ENCODE peak calls at places on chromosome 15, in five cellular contexts. Q is keratinocyte, I is B cell, E is type B pancreatic cell, Z is kidney. G is an unnamed sample.

GRCh38 chr15:92069308-92070244 is 216.1 kb downstream of the SLCO3A1 start:
- DNase-seq in Q (peak), I (no peak), E (no peak), Z (peak), G (no peak)

GRCh38 chr15:96123630-96124187 is 206.8 kb upstream of the NR2F2 start:
- DNase-seq in Q (no peak), I (no peak), E (no peak), Z (no peak), G (no peak)

GRCh38 chr15:52436971-52437370 is 91.7 kb downstream of the MYO5A start:
- DNase-seq in Q (no peak), I (no peak), E (no peak), Z (no peak), G (no peak)

GRCh38 chr15:38134252-38134651 is 118.4 kb upstream of the SPRED1 start:
- DNase-seq in Q (no peak), I (no peak), E (no peak), Z (no peak), G (no peak)

GRCh38 chr15:39565851-39566250 is 15.0 kb upstream of the THBS1 start:
- DNase-seq in Q (no peak), I (no peak), E (no peak), Z (no peak), G (no peak)

GRCh38 chr15:57153140-57153539 is 223.2 kb upstream of the CGNL1 start:
- DNase-seq in Q (no peak), I (no peak), E (no peak), Z (no peak), G (no peak)

GRCh38 chr15:61880079-61880478 is 180.2 kb downstream of the VPS13C start:
- DNase-seq in Q (no peak), I (no peak), E (no peak), Z (no peak), G (no peak)

GRCh38 chr15:41558400-41559238 is at the start of gene TYRO3:
- DNase-seq in Q (no peak), I (peak), E (peak), Z (peak), G (no peak)

GRCh38 chr15:88788816-88789215 is 14.4 kb upstream of the ACAN start:
- DNase-seq in Q (no peak), I (no peak), E (no peak), Z (no peak), G (no peak)

GRCh38 chr15:91264651-91265351 is 164.7 kb downstream of the SV2B start:
- DNase-seq in Q (no peak), I (no peak), E (no peak), Z (no peak), G (no peak)

GRCh38 chr15:70788114-70789049 is 25.0 kb upstream of the UACA start:
- DNase-seq in Q (no peak), I (no peak), E (no peak), Z (no peak), G (no peak)

GRCh38 chr15:60555814-60556213 is 76.9 kb upstream of the ICE2 start:
- DNase-seq in Q (no peak), I (no peak), E (no peak), Z (no peak), G (no peak)

GRCh38 chr15:40930430-40931299 is 1.5 kb downstream of the DLL4 start:
- DNase-seq in Q (no peak), I (peak), E (peak), Z (peak), G (no peak)

DNA sequence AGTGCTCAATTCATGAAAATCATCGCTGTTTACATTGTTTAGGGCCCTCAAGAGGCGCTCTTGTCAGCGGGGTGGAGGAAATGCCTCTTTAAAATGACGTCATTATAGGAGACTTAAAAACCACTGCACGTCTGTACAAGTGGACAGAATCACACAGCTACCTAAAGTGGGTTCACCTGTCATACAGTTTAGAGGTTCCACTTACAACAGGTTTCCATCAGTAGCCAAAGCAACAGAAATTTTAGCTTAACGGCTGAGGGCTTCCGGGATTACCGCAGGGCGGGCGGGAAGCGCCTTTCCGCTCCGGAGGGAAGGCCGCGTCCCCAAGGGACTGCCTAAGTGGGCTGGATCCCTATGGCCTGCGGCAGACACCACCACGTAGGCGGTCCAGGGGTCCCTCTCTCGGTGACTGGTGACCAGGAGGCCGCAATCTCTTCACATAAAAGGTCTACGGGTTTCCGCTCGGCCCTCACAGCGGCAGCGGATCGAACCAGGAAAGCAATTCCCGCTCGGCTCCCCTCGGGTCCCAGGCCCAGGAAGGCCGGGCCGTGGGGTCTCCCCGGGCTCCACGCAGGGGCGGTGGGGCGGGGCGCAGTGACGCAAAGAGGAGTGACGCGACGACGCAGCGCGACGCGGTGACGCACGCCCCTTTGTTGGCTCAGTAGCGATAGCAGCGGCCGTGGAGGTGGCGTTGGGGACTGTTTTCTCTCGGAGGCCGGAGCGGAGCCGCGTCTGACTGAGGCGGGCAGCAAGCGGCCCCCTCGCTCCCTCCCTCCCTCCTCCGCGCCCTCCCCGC is at the start of gene ARIH1:
- DNase-seq in Q (peak), I (peak), E (peak), Z (peak), G (peak)
- TF ChIP-seq CTCF in Q (peak), I (peak), E (peak), Z (peak), G (peak)

DNA sequence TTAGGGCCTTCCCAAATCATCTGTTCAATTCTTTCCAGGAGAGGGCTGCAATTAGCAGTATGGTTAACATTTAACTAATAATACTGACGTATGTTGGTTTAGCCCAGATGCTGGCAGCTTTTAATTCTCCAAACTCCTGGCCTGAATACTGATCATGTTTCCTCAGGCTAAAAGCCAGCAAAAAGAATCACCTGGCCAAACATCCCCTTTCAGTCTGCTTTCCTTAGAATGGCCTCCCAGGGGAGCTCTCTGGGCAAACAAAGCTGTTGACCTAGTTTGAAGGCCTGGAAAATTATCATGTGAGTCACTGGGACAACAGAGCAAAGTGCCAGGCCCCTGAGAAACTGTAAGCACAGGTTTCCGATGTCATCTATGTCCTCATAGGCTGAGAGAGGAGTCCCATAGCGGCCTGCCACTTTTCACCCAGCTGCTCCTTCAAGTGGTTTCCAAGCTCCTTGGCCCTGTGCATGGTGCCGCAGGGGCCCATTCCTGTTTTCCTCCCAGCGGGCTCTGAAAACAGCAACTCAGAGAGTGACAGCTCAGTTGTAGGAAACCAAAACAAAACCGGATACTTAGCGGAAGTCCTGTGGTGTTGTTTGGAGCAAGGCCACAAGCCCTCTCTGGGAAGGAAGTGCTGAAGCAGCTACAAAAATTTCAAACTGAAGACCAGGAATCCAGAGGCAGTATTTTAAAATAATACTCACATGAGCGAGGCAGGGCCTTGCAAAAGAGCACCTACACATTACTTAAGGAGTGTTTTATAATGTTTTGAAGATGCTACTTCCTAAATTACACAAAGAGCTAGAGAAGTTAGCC is 36.5 kb upstream of the RAB11A start:
- DNase-seq in Q (no peak), I (no peak), E (peak), Z (peak), G (peak)
- TF ChIP-seq CTCF in Q (no peak), I (no peak), E (no peak), Z (peak), G (peak)

GRCh38 chr15:43370975-43371974 is at the start of the genes TUBGCP4 and ZSCAN29:
- DNase-seq in Q (peak), I (peak), E (peak), Z (peak), G (no peak)
- TF ChIP-seq CTCF in Q (peak), I (peak), E (peak), Z (peak), G (peak)

GRCh38 chr15:73994419-73994883 is at the start of gene PML:
- DNase-seq in Q (peak), I (peak), E (peak), Z (peak), G (peak)

GRCh38 chr15:73994912-73995622 is 551 bp downstream of the PML start:
- DNase-seq in Q (no peak), I (no peak), E (no peak), Z (peak), G (no peak)

GRCh38 chr15:73996267-73996666 is 1.8 kb downstream of the PML start:
- DNase-seq in Q (no peak), I (no peak), E (no peak), Z (no peak), G (no peak)

GRCh38 chr15:73996939-73997338 is 2.4 kb downstream of the PML start:
- DNase-seq in Q (no peak), I (peak), E (no peak), Z (no peak), G (no peak)

DNA sequence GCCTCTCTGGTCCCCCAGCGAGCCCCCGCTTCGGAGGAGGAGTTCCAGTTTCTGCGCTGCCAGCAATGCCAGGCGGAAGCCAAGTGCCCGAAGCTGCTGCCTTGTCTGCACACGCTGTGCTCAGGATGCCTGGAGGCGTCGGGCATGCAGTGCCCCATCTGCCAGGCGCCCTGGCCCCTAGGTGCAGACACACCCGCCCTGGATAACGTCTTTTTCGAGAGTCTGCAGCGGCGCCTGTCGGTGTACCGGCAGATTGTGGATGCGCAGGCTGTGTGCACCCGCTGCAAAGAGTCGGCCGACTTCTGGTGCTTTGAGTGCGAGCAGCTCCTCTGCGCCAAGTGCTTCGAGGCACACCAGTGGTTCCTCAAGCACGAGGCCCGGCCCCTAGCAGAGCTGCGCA is 3.5 kb downstream of the PML start:
- DNase-seq in Q (peak), I (no peak), E (no peak), Z (peak), G (no peak)
- TF ChIP-seq CTCF in Q (peak), I (no peak), E (no peak), Z (no peak), G (no peak)

GRCh38 chr15:50911001-50911400 is 2.5 kb downstream of the AP4E1 start:
- DNase-seq in Q (no peak), I (no peak), E (no peak), Z (no peak), G (no peak)
- TF ChIP-seq CTCF in Q (no peak), I (no peak), E (no peak), Z (no peak), G (no peak)

GRCh38 chr15:63140936-63141335 is 16.3 kb downstream of the RPS27L start:
- DNase-seq in Q (no peak), I (no peak), E (no peak), Z (no peak), G (no peak)

GRCh38 chr15:63151665-63152064 is 5.6 kb downstream of the RPS27L start:
- DNase-seq in Q (no peak), I (no peak), E (no peak), Z (no peak), G (no peak)

GRCh38 chr15:63145426-63145825 is 11.9 kb downstream of the RPS27L start:
- DNase-seq in Q (no peak), I (no peak), E (no peak), Z (no peak), G (no peak)

GRCh38 chr15:63146684-63147083 is 10.6 kb downstream of the RPS27L start:
- DNase-seq in Q (no peak), I (no peak), E (no peak), Z (no peak), G (no peak)
- TF ChIP-seq CTCF in Q (no peak), I (no peak), E (no peak), Z (no peak), G (peak)

GRCh38 chr15:100934735-100935134 is 15.6 kb downstream of the LRRK1 start:
- DNase-seq in Q (no peak), I (no peak), E (no peak), Z (no peak), G (no peak)
- TF ChIP-seq CTCF in Q (peak), I (no peak), E (no peak), Z (no peak), G (peak)

GRCh38 chr15:55016225-55016624 is 180.5 kb downstream of the RSL24D1 start:
- DNase-seq in Q (no peak), I (no peak), E (no peak), Z (no peak), G (no peak)
- TF ChIP-seq CTCF in Q (no peak), I (no peak), E (no peak), Z (no peak), G (no peak)

DNA sequence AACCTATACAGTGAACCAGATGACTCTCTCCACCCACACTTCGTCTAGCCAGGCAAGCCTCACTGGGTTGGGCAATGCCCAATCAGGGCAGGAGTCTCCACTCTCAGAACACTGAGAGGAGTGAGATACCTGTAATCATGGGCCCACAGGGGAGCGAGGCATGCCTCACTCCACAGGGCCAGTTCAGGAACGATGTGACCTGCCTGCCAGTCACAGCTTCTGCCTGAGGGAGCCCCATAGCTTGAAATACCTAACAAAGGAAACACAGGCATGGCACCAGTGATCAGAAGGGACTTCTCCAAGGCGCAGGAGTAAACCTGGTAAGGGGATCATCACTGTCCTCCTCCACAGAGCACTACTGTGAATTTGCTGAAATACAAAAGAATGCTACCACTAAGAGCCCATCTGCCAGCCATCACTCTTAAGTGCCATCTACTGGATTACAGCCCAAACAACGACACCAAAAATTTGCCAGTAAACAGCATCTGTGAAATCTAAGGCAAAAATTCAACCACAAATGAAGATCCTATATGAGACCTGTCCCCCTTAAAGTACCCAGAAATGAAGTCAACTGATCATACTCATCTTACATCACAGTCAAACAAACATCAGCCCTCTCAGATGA is 689.9 kb upstream of the SEMA6D start:
- DNase-seq in Q (no peak), I (no peak), E (no peak), Z (no peak), G (no peak)
- TF ChIP-seq CTCF in Q (peak), I (no peak), E (peak), Z (no peak), G (no peak)

G was measured in chondrocyte.